ENCODE peak calls at places on chromosome 19, in ten cellular contexts. F is uterus, D is tibial nerve, Y is spleen, X is IMR-90, I is Peyer's patch, W is esophagus squamous epithelium, L is A549, Z is transverse colon, R is H1. O is an unnamed sample.

GRCh38 chr19:46068345-46069258 is 27.8 kb upstream of the IGFL4 start:
- DNase-seq in F (no peak), D (no peak), Y (no peak), X (peak), I (no peak), W (no peak), L (peak), Z (peak), R (no peak), O (no peak)

GRCh38 chr19:6530385-6531162 is at the start of gene TNFSF9:
- DNase-seq in F (peak), D (peak), Y (peak), X (peak), I (peak), W (no peak), L (peak), Z (peak), R (no peak), O (peak)

GRCh38 chr19:4493104-4493928 is 21.2 kb downstream of the HDGFL2 start:
- DNase-seq in F (no peak), D (no peak), Y (no peak), X (no peak), I (no peak), W (no peak), L (no peak), Z (no peak), R (no peak), O (no peak)

GRCh38 chr19:12838182-12838890 is at the start of gene MAST1:
- DNase-seq in F (no peak), D (no peak), Y (peak), X (no peak), I (peak), W (no peak), L (no peak), Z (peak), R (no peak), O (peak)

GRCh38 chr19:48819366-48819816 is 8.6 kb upstream of the BCAT2 start:
- DNase-seq in F (peak), D (peak), Y (no peak), X (peak), I (peak), W (no peak), L (no peak), Z (peak), R (no peak), O (peak)

GRCh38 chr19:34085336-34085735 is 87.0 kb upstream of the LSM14A start:
- DNase-seq in F (no peak), D (no peak), Y (no peak), X (no peak), I (no peak), W (no peak), L (no peak), Z (no peak), R (no peak), O (no peak)

GRCh38 chr19:14497347-14497921 is 1.5 kb upstream of the GIPC1 start:
- DNase-seq in F (no peak), D (no peak), Y (peak), X (no peak), I (peak), W (no peak), L (no peak), Z (peak), R (no peak), O (no peak)

GRCh38 chr19:43444531-43445340 is 20.7 kb downstream of the LYPD3 start:
- DNase-seq in F (no peak), D (no peak), Y (peak), X (no peak), I (no peak), W (no peak), L (no peak), Z (no peak), R (no peak), O (no peak)

GRCh38 chr19:45938733-45939319 is 24.2 kb upstream of the NANOS2 start:
- DNase-seq in F (no peak), D (no peak), Y (peak), X (no peak), I (no peak), W (no peak), L (no peak), Z (no peak), R (no peak), O (no peak)

GRCh38 chr19:35753634-35754364 is 3.0 kb downstream of the HSPB6 start:
- DNase-seq in F (no peak), D (no peak), Y (peak), X (no peak), I (no peak), W (no peak), L (no peak), Z (peak), R (no peak), O (no peak)

GRCh38 chr19:6354098-6354674 is 7.1 kb upstream of the CLPP start:
- DNase-seq in F (no peak), D (no peak), Y (no peak), X (no peak), I (no peak), W (no peak), L (no peak), Z (no peak), R (no peak), O (no peak)

GRCh38 chr19:7748171-7748570 is 837 bp upstream of the CD209 start:
- DNase-seq in F (no peak), D (no peak), Y (no peak), X (no peak), I (no peak), W (no peak), L (no peak), Z (no peak), R (no peak), O (no peak)

GRCh38 chr19:7744871-7745270 is 2.5 kb downstream of the CD209 start:
- DNase-seq in F (no peak), D (no peak), Y (peak), X (no peak), I (no peak), W (no peak), L (no peak), Z (no peak), R (no peak), O (peak)

GRCh38 chr19:7744199-7744786 is 3.0 kb downstream of the CD209 start:
- DNase-seq in F (no peak), D (no peak), Y (peak), X (no peak), I (no peak), W (no peak), L (no peak), Z (no peak), R (no peak), O (no peak)

GRCh38 chr19:7748756-7749155 is 1.4 kb upstream of the CD209 start:
- DNase-seq in F (no peak), D (no peak), Y (no peak), X (peak), I (no peak), W (no peak), L (no peak), Z (no peak), R (peak), O (peak)

DNA sequence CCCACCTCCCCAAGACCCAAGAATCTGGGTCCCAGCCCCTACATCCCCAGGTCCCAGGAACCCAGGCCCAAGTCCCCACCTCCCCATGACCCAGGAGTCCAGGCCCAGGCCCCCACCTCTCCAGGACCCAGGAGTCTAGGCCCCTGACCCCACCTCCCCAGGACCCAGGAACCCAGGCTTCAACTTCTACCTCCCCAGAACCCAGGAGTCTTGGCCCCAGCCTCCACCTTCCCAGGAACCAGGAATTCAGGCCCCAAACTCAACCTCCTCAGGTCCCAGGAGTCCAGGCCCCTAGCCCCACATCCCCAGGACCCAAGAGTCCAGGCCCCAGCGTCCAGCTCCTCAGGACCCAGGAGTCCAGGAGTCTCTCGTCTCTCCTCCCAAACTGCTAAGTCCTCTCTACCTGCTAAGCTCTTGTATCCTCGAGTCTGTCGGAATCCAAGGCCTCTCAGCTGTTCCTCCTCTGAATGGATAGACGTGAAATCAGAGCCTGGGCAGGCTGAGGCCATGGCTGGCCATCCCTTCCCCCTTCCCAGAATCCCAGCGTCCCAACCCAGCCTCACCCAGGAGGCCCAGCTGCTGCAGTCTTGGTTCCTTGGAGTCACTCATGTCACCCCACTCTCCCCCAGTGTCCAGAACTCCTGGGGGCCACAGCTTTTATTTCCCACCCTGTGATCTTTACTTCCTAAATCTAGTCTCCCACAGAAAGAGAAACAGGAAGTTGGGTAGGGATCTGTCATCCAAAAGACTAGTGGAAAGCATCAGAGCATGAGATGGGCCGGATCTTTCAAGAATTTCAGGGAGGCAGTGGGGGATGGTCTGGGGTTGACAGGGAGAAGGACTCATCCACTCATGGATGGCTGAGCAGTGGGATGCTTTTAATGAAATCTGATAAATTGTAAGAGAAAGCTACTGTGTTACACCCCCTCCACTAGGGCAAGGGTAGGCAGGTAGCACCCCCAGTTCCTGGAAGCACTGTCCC is at the start of gene CD209:
- DNase-seq in F (no peak), D (no peak), Y (no peak), X (no peak), I (no peak), W (no peak), L (no peak), Z (no peak), R (no peak), O (no peak)
- H3K4me3 ChIP-seq in F (no peak), D (no peak), Y (no peak), X (no peak), I (peak), W (no peak), L (no peak), Z (no peak), R (peak), O (no peak)

GRCh38 chr19:1085676-1086442 is 9.3 kb downstream of the POLR2E start:
- DNase-seq in F (no peak), D (no peak), Y (peak), X (no peak), I (no peak), W (no peak), L (no peak), Z (no peak), R (no peak), O (no peak)
- TF ChIP-seq POLR2A in F (no peak), D (no peak), Y (no peak), X (no peak), I (no peak), W (no peak), L (no peak), Z (peak), R (no peak), O (no peak)

DNA sequence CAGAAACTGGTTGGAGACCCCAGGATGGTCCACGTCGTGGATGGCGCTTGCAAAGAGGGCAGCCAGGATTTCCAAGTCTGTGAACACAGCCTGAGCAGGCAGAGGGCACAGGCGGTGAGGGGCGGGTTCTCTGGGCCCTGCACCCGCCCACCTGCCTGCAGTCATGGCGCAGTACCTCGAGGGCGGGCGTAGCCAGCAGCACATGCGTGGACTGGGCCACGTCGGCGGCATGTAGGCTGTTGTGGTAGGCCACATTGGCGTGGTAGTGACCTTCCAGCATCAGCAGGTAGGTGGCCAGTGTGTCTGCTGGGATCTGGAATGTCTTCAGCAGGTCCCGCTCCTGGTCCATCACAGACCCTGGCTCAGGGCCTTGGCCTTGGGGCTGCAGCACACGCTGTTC is 8.1 kb downstream of the PDE4C start:
- DNase-seq in F (no peak), D (no peak), Y (no peak), X (no peak), I (no peak), W (no peak), L (no peak), Z (no peak), R (no peak), O (no peak)
- H3K4me3 ChIP-seq in F (no peak), D (no peak), Y (no peak), X (no peak), I (no peak), W (no peak), L (no peak), Z (no peak), R (no peak), O (no peak)

DNA sequence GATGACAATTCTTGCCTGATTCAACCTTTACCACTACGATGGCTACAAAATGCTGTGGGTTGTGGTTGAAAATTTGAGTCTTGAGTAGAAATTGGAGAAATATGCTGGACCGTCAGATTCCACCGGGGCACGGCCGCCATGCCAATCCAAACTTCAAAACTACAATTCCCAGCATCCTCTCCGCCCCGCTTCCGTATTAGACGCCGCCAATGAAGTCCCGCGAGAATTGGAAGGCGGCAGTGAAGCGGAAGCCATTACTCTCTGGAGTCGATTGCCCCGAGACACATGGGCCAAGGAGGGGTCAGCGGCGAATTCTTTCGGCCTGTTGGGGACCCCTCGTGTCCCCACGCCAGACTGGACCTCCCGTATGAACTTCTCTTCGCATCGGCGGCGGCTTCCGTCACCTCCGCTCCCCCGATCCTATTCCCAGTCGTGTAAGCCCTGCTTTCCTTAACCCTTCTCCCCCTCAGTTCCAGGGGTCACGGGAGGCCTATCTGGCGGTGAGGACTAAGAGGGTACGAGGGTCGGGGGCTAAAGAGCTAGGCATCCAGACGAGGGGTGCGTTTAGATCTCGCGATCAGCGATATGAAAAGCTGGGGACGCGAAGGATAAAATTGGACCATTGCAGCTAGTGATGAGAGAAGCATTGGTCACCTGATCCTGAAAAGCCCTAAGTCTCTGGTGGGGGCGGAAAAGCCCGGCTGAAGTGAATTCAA is at the start of gene ZNF317:
- DNase-seq in F (peak), D (peak), Y (peak), X (peak), I (peak), W (peak), L (peak), Z (peak), R (peak), O (peak)
- TF ChIP-seq POLR2A in F (no peak), D (peak), Y (peak), X (peak), I (peak), W (no peak), L (peak), Z (peak), R (peak), O (no peak)

GRCh38 chr19:55285225-55285890 is 1.6 kb downstream of the BRSK1 start:
- DNase-seq in F (no peak), D (no peak), Y (no peak), X (no peak), I (no peak), W (no peak), L (no peak), Z (no peak), R (no peak), O (no peak)

GRCh38 chr19:55284405-55285058 is 735 bp downstream of the BRSK1 start:
- DNase-seq in F (no peak), D (no peak), Y (no peak), X (no peak), I (no peak), W (no peak), L (no peak), Z (no peak), R (no peak), O (no peak)

GRCh38 chr19:55279773-55280643 is at the start of gene HSPBP1:
- DNase-seq in F (peak), D (peak), Y (peak), X (peak), I (peak), W (peak), L (peak), Z (peak), R (peak), O (peak)

GRCh38 chr19:55287361-55288079 is 3.7 kb downstream of the BRSK1 start:
- DNase-seq in F (no peak), D (no peak), Y (no peak), X (no peak), I (no peak), W (no peak), L (no peak), Z (no peak), R (no peak), O (no peak)

DNA sequence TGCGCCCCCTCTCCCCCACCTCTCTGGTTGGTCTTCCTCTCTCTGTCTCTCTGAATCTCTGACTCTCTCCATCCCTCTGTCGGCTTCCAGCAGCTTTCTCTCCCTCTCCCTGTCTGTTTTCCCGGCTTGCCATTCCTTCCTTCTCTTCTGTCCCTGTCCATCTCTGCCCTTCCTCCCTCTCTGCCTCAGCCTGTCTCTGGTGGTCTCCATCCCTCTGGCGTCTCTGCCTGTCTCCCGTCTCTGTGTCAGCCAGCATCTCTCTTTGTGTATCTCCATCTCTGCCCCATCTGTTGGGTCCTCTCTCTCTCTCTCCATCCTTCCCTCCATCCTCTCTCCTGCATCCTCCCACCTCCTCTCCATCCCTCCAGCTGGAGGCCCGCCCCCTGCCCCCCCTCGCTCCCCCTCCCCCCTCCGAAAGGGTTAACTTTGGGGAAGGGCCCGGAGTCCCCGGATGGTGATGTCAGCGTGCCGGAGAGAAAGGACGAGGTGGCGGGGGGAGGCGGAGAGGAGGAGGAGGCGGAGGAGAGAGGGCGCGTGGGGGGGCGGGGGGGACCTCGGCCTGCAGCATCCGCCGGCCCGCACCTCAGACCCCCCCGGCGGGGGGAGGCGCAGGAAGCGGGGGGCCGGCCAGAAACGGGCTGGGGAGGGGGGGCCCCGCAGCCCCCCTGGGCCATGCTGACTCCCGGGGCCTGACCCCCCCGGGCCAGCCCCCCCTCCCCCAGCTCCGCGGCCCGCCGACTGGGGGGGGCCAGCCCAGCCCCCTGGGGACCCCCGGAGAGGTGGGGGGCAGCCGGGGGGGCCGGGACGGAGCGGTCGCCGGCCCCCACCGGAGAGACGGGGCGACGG is at the start of gene BRSK1:
- DNase-seq in F (peak), D (no peak), Y (no peak), X (peak), I (no peak), W (no peak), L (no peak), Z (peak), R (no peak), O (peak)
- H3K4me3 ChIP-seq in F (peak), D (peak), Y (no peak), X (peak), I (peak), W (peak), L (peak), Z (peak), R (peak), O (peak)

DNA sequence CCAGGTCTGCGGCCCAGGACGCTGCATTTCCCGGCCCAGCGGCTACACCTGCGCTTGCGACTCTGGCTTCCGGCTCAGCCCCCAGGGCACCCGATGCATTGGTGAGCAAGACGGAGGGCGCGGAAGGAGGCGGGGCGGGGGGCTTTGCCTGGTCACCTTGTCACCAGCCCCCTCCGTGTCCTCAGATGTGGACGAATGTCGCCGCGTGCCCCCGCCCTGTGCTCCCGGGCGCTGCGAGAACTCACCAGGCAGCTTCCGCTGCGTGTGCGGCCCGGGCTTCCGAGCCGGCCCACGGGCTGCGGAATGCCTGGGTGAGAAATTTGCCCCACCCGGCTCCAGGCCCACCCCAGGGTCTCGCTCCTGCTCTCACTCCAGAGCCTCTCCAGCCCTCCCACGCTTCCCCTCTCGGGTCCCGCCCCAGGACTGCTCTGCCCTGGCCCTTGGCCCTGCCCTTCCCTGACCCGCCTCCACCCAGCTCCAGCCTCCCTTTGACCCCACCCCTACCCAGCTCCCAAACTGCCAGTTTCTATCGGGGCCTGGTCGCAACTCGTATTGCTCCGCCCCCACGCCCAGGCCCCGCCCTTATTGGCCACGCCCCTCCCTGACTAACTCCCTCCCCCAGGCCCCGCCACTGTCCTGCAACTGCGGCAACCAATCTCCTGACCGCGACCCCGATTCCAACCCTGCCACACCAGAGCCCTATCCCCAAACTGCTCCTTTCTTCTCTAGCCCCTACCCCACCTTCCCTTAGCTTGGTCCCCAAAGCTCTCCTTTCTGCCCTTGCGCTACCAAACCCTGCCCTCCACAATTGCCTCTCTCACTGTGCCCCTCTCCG is 8.6 kb downstream of the LTBP4 start:
- DNase-seq in F (peak), D (peak), Y (peak), X (no peak), I (peak), W (peak), L (peak), Z (peak), R (no peak), O (peak)
- TF ChIP-seq POLR2A in F (peak), D (no peak), Y (no peak), X (no peak), I (peak), W (peak), L (peak), Z (peak), R (no peak), O (no peak)

GRCh38 chr19:56134655-56134922 is 6.5 kb upstream of the ZNF444 start:
- DNase-seq in F (no peak), D (no peak), Y (no peak), X (no peak), I (no peak), W (no peak), L (no peak), Z (no peak), R (no peak), O (no peak)

GRCh38 chr19:56133858-56134654 is 7.0 kb upstream of the ZNF444 start:
- DNase-seq in F (no peak), D (no peak), Y (no peak), X (peak), I (no peak), W (no peak), L (no peak), Z (no peak), R (no peak), O (no peak)

GRCh38 chr19:56137405-56137804 is 3.7 kb upstream of the ZNF444 start:
- DNase-seq in F (no peak), D (no peak), Y (no peak), X (no peak), I (peak), W (no peak), L (no peak), Z (peak), R (no peak), O (no peak)

GRCh38 chr19:56138069-56138468 is 3.0 kb upstream of the ZNF444 start:
- DNase-seq in F (no peak), D (no peak), Y (no peak), X (no peak), I (no peak), W (no peak), L (no peak), Z (no peak), R (no peak), O (no peak)

GRCh38 chr19:56136362-56136761 is 4.7 kb upstream of the ZNF444 start:
- DNase-seq in F (no peak), D (no peak), Y (no peak), X (no peak), I (no peak), W (no peak), L (no peak), Z (no peak), R (peak), O (no peak)
- H3K4me3 ChIP-seq in F (no peak), D (no peak), Y (no peak), X (no peak), I (no peak), W (no peak), L (no peak), Z (no peak), R (peak), O (no peak)